ENCODE peak calls at places on chromosomes 4 and X, in nine cellular contexts. P, J, F, D, N, A, B, V and U are unnamed samples. For H3K36me3, the result is how much of the 10 kb centered on the place peaks cover.

GRCh38 chr4:95585016-95585695 is 36.4 kb upstream of the UNC5C start:
- DNase-seq in P (no peak), J (no peak), F (no peak), D (no peak), N (no peak), A (peak), B (no peak), V (peak), U (no peak)

GRCh38 chr4:52987401-52988056 is 125.4 kb downstream of the RASL11B start:
- DNase-seq in P (no peak), J (no peak), F (no peak), D (no peak), N (no peak), A (peak), B (no peak), V (peak), U (no peak)

GRCh38 chr4:6857009-6857882 is 52.4 kb upstream of the TBC1D14 start:
- DNase-seq in P (no peak), J (no peak), F (no peak), D (no peak), N (no peak), A (no peak), B (no peak), V (no peak), U (no peak)

GRCh38 chr4:88291003-88291402 is 6.6 kb upstream of the PPM1K start:
- DNase-seq in P (no peak), J (no peak), F (no peak), D (no peak), N (no peak), A (peak), B (peak), V (peak), U (no peak)

GRCh38 chr4:86359944-86360478 is at the start of gene MAPK10:
- DNase-seq in P (peak), J (peak), F (peak), D (peak), N (peak), A (peak), B (peak), V (peak), U (peak)

GRCh38 chrX:72041901-72042859 is 89.5 kb downstream of the RTL5 start:
- DNase-seq in P (peak), J (no peak), F (peak), D (no peak), N (no peak), A (peak), B (no peak), V (peak), U (no peak)

GRCh38 chr4:169220854-169221311 is 49.9 kb downstream of the SH3RF1 start:
- DNase-seq in P (peak), J (no peak), F (no peak), D (no peak), N (no peak), A (no peak), B (no peak), V (no peak), U (no peak)

GRCh38 chr4:55635760-55636621 is at the start of gene NMU:
- DNase-seq in P (peak), J (no peak), F (no peak), D (peak), N (no peak), A (peak), B (peak), V (no peak), U (no peak)

GRCh38 chr4:180636696-180637095 is 1606.5 kb upstream of the TENM3 start:
- DNase-seq in P (peak), J (no peak), F (no peak), D (no peak), N (no peak), A (peak), B (no peak), V (peak), U (no peak)

GRCh38 chr4:80538276-80538926 is 202.9 kb downstream of the CFAP299 start:
- DNase-seq in P (no peak), J (no peak), F (no peak), D (no peak), N (no peak), A (peak), B (no peak), V (peak), U (no peak)

GRCh38 chr4:110484767-110485166 is 8.8 kb downstream of the ENPEP start:
- DNase-seq in P (peak), J (no peak), F (no peak), D (no peak), N (no peak), A (peak), B (no peak), V (peak), U (no peak)

GRCh38 chrX:119223784-119224183 is 12.3 kb upstream of the PGRMC1 start:
- DNase-seq in P (no peak), J (no peak), F (no peak), D (no peak), N (no peak), A (no peak), B (no peak), V (no peak), U (no peak)

GRCh38 chr4:156476359-156476758 is 495.2 kb downstream of the PDGFC start:
- DNase-seq in P (peak), J (no peak), F (no peak), D (no peak), N (no peak), A (peak), B (no peak), V (peak), U (no peak)

GRCh38 chr4:14994242-14994641 is 8.0 kb upstream of the CPEB2 start:
- DNase-seq in P (peak), J (no peak), F (no peak), D (no peak), N (no peak), A (peak), B (no peak), V (peak), U (no peak)

GRCh38 chr4:139018971-139019758 is 3.6 kb downstream of the NOCT start:
- DNase-seq in P (no peak), J (no peak), F (no peak), D (no peak), N (no peak), A (peak), B (no peak), V (peak), U (no peak)

GRCh38 chr4:39384563-39384962 is 18.4 kb upstream of the RFC1 start:
- DNase-seq in P (no peak), J (no peak), F (no peak), D (no peak), N (no peak), A (no peak), B (no peak), V (no peak), U (no peak)

GRCh38 chr4:158940276-158940675 is 162.6 kb upstream of the RAPGEF2 start:
- DNase-seq in P (no peak), J (no peak), F (no peak), D (no peak), N (no peak), A (peak), B (no peak), V (peak), U (no peak)

GRCh38 chr4:152983774-152984411 is 47.8 kb downstream of the FHDC1 start:
- DNase-seq in P (no peak), J (no peak), F (no peak), D (no peak), N (no peak), A (peak), B (no peak), V (peak), U (no peak)

GRCh38 chrX:119391279-119391678 is 7.9 kb upstream of the SLC25A43 start:
- DNase-seq in P (peak), J (peak), F (no peak), D (no peak), N (no peak), A (peak), B (peak), V (no peak), U (no peak)

GRCh38 chr4:158805628-158806471 is 37.0 kb downstream of the FNIP2 start:
- DNase-seq in P (peak), J (no peak), F (no peak), D (no peak), N (no peak), A (no peak), B (no peak), V (no peak), U (peak)

GRCh38 chr4:87354168-87355102 is 31.8 kb upstream of the HSD17B13 start:
- DNase-seq in P (peak), J (no peak), F (no peak), D (no peak), N (no peak), A (peak), B (no peak), V (no peak), U (no peak)

GRCh38 chrX:69388526-69388925 is 115.6 kb upstream of the NALF2 start:
- DNase-seq in P (no peak), J (no peak), F (no peak), D (no peak), N (no peak), A (no peak), B (no peak), V (no peak), U (peak)

GRCh38 chr4:179941911-179942310 is 2301.3 kb upstream of the TENM3 start:
- DNase-seq in P (no peak), J (no peak), F (no peak), D (no peak), N (no peak), A (peak), B (no peak), V (peak), U (no peak)

DNA sequence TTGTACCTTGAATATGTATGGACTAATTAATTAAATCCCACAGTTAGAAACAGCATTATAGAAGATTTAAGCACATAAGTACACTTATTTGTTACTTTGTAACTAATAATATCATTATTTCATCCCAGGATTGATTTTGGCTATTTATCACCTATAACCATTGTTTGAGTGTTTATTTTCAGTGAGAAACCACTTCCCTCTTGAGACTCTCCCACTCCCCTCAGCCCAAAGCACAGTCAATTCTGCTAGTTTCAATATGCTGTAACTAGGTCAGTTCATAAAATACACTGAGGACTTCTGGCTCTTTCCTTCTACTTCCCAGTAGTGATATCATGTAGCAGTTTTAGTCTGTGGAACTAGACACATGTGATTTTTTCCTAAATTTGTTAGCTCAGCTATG is 16.3 kb downstream of the OFD1 start:
- DNase-seq in P (no peak), J (no peak), F (no peak), D (no peak), N (no peak), A (no peak), B (no peak), V (no peak), U (no peak)
- H3K36me3 ChIP-seq in P (under half), J (half or more), F (under half), D (under half), N (under half), A (under half), B (under half), V (under half), U (under half)

GRCh38 chr4:989722-990471 is 3.1 kb downstream of the IDUA start:
- DNase-seq in P (no peak), J (no peak), F (no peak), D (no peak), N (no peak), A (no peak), B (no peak), V (no peak), U (no peak)
- H3K36me3 ChIP-seq in P (under half), J (under half), F (under half), D (under half), N (under half), A (under half), B (under half), V (under half), U (under half)

GRCh38 chr4:121675715-121676114 is 21.1 kb downstream of the ANXA5 start:
- DNase-seq in P (peak), J (no peak), F (no peak), D (no peak), N (no peak), A (peak), B (no peak), V (no peak), U (no peak)

GRCh38 chr4:121674696-121675095 is 22.1 kb downstream of the ANXA5 start:
- DNase-seq in P (no peak), J (no peak), F (no peak), D (no peak), N (no peak), A (no peak), B (no peak), V (no peak), U (no peak)

GRCh38 chr4:121676388-121677075 is 20.2 kb downstream of the ANXA5 start:
- DNase-seq in P (no peak), J (no peak), F (no peak), D (no peak), N (no peak), A (no peak), B (peak), V (no peak), U (no peak)

GRCh38 chr4:121677524-121677923 is 19.3 kb downstream of the ANXA5 start:
- DNase-seq in P (no peak), J (no peak), F (no peak), D (no peak), N (no peak), A (no peak), B (no peak), V (no peak), U (no peak)

GRCh38 chr4:121674191-121674590 is 22.6 kb downstream of the ANXA5 start:
- DNase-seq in P (no peak), J (no peak), F (no peak), D (no peak), N (no peak), A (no peak), B (no peak), V (no peak), U (no peak)
- H3K36me3 ChIP-seq in P (under half), J (under half), F (under half), D (half or more), N (under half), A (under half), B (under half), V (half or more), U (half or more)

DNA sequence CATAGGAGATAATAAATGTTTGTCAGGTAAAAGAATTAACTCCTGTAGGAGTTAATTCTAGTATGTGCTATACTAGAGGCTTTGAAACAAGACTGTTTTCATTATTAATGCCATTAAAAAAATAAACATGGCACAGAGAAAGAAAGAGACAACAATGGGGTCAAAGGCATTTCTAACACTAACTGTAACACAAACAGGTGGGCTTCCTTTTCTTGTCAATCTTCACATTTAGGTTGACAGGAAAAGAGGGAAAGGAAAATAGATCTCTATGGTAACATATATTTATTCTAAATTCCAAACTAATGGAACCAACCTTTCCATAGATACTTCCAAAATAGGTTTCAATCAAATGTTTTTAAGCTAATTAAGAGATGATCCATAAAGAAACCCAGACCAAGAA is 9.8 kb downstream of the ANKRD17 start:
- DNase-seq in P (no peak), J (no peak), F (no peak), D (no peak), N (no peak), A (no peak), B (no peak), V (no peak), U (no peak)
- H3K36me3 ChIP-seq in P (under half), J (half or more), F (under half), D (under half), N (under half), A (under half), B (under half), V (under half), U (under half)

DNA sequence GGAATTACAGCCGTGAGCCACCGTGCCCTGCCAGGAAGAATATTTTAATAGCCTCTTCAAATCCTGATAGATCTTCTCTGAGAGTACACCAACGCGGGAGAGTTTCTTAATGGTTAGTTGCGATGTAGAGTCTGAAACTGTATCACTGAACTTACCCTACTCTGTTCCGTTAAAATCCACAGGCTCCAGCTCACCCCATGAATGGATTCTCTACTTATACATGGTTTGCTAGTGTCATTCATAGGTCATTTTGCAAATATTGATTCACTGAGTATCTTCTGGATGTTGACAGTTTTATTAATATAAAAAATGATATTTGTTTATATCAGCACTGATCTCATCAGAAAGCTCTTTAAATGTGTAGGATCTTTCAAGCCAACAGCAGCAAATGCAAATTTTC is 99.9 kb downstream of the FAM193A start:
- DNase-seq in P (no peak), J (no peak), F (no peak), D (no peak), N (no peak), A (no peak), B (no peak), V (no peak), U (no peak)
- H3K36me3 ChIP-seq in P (under half), J (half or more), F (under half), D (half or more), N (under half), A (under half), B (under half), V (under half), U (half or more)

GRCh38 chrX:136892412-136892811 is 11.9 kb upstream of the RBMX start:
- DNase-seq in P (no peak), J (no peak), F (no peak), D (no peak), N (no peak), A (no peak), B (no peak), V (no peak), U (no peak)
- H3K36me3 ChIP-seq in P (under half), J (under half), F (under half), D (under half), N (under half), A (under half), B (under half), V (under half), U (under half)